ENCODE peak calls at places on chromosomes 7 and 10, in seven cellular contexts. One of them, this sample, is unnamed.

GRCh38 chr7:156347132-156347531 is 293.4 kb upstream of the RNF32 start:
- DNase-seq in WTC11: no peak
- DNase-seq in uterus: no peak
- DNase-seq in cardiac fibroblast: no peak
- DNase-seq in A549: no peak
- DNase-seq in epithelial cell of esophagus: peak
- DNase-seq in glutamatergic neuron: no peak
- DNase-seq in this sample: no peak

GRCh38 chr7:44762300-44762699 is 13.7 kb downstream of the ZMIZ2 start:
- DNase-seq in WTC11: no peak
- DNase-seq in uterus: no peak
- DNase-seq in cardiac fibroblast: no peak
- DNase-seq in A549: no peak
- DNase-seq in epithelial cell of esophagus: no peak
- DNase-seq in glutamatergic neuron: peak
- DNase-seq in this sample: no peak

GRCh38 chr10:31961264-31961663 is 32.6 kb upstream of the ARHGAP12 start:
- DNase-seq in WTC11: no peak
- DNase-seq in uterus: no peak
- DNase-seq in cardiac fibroblast: no peak
- DNase-seq in A549: no peak
- DNase-seq in epithelial cell of esophagus: peak
- DNase-seq in glutamatergic neuron: no peak
- DNase-seq in this sample: no peak

GRCh38 chr7:155590215-155591023 is 44.1 kb upstream of the CNPY1 start:
- DNase-seq in WTC11: peak
- DNase-seq in uterus: no peak
- DNase-seq in cardiac fibroblast: peak
- DNase-seq in A549: no peak
- DNase-seq in epithelial cell of esophagus: no peak
- DNase-seq in glutamatergic neuron: no peak
- DNase-seq in this sample: no peak

GRCh38 chr7:130921391-130922180 is 187.6 kb upstream of the KLF14 start:
- DNase-seq in WTC11: no peak
- DNase-seq in uterus: no peak
- DNase-seq in cardiac fibroblast: peak
- DNase-seq in A549: no peak
- DNase-seq in epithelial cell of esophagus: no peak
- DNase-seq in glutamatergic neuron: no peak
- DNase-seq in this sample: no peak

GRCh38 chr10:97408496-97408992 is 7.4 kb upstream of the RRP12 start:
- DNase-seq in WTC11: no peak
- DNase-seq in uterus: no peak
- DNase-seq in cardiac fibroblast: no peak
- DNase-seq in A549: no peak
- DNase-seq in epithelial cell of esophagus: peak
- DNase-seq in glutamatergic neuron: no peak
- DNase-seq in this sample: no peak

GRCh38 chr7:36408589-36408988 is 18.9 kb downstream of the ANLN start:
- DNase-seq in WTC11: no peak
- DNase-seq in uterus: no peak
- DNase-seq in cardiac fibroblast: no peak
- DNase-seq in A549: no peak
- DNase-seq in epithelial cell of esophagus: peak
- DNase-seq in glutamatergic neuron: no peak
- DNase-seq in this sample: no peak

GRCh38 chr7:78018541-78019456 is 220.2 kb downstream of the PHTF2 start:
- DNase-seq in WTC11: peak
- DNase-seq in uterus: peak
- DNase-seq in cardiac fibroblast: peak
- DNase-seq in A549: peak
- DNase-seq in epithelial cell of esophagus: no peak
- DNase-seq in glutamatergic neuron: peak
- DNase-seq in this sample: no peak

GRCh38 chr7:144835166-144835611 is 664 bp downstream of the TPK1 start:
- DNase-seq in WTC11: peak
- DNase-seq in uterus: peak
- DNase-seq in cardiac fibroblast: peak
- DNase-seq in A549: peak
- DNase-seq in epithelial cell of esophagus: peak
- DNase-seq in glutamatergic neuron: peak
- DNase-seq in this sample: peak

GRCh38 chr7:138886501-138886917 is 88.5 kb upstream of the ATP6V0A4 start:
- DNase-seq in WTC11: no peak
- DNase-seq in uterus: no peak
- DNase-seq in cardiac fibroblast: peak
- DNase-seq in A549: peak
- DNase-seq in epithelial cell of esophagus: peak
- DNase-seq in glutamatergic neuron: no peak
- DNase-seq in this sample: peak

GRCh38 chr10:73809061-73809818 is 2.2 kb downstream of the NDST2 start:
- DNase-seq in WTC11: no peak
- DNase-seq in uterus: no peak
- DNase-seq in cardiac fibroblast: no peak
- DNase-seq in A549: no peak
- DNase-seq in epithelial cell of esophagus: no peak
- DNase-seq in glutamatergic neuron: no peak
- DNase-seq in this sample: no peak

GRCh38 chr7:101882595-101883564 is 65.5 kb downstream of the CUX1 start:
- DNase-seq in WTC11: peak
- DNase-seq in uterus: peak
- DNase-seq in cardiac fibroblast: peak
- DNase-seq in A549: peak
- DNase-seq in epithelial cell of esophagus: peak
- DNase-seq in glutamatergic neuron: no peak
- DNase-seq in this sample: no peak

DNA sequence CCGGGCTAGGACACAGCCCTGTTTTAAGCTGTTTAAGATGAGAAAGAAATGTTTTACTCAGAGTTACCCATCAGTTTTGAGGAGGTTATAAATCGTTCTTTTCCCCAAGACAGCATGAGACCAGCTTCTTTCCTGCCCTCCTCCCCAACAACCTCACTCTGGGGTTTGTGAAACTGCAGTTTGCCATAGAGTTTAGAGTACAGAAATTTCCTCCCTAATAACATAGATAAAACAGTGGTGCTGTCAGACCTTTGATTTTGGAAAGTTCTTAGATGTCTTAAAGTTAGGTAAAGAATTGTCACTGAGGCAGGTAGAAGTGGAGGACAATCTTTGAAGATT is 165.0 kb downstream of the WNT2 start:
- DNase-seq in WTC11: no peak
- DNase-seq in uterus: no peak
- DNase-seq in cardiac fibroblast: no peak
- DNase-seq in A549: no peak
- DNase-seq in epithelial cell of esophagus: no peak
- DNase-seq in glutamatergic neuron: no peak
- DNase-seq in this sample: no peak
- TF ChIP-seq CTCF in WTC11: no peak
- TF ChIP-seq CTCF in uterus: no peak
- TF ChIP-seq CTCF in cardiac fibroblast: no peak
- TF ChIP-seq CTCF in A549: no peak
- TF ChIP-seq CTCF in epithelial cell of esophagus: no peak
- TF ChIP-seq CTCF in glutamatergic neuron: no peak
- TF ChIP-seq CTCF in this sample: no peak

GRCh38 chr10:62268399-62269076 is at the start of gene RTKN2:
- DNase-seq in WTC11: peak
- DNase-seq in uterus: peak
- DNase-seq in cardiac fibroblast: peak
- DNase-seq in A549: peak
- DNase-seq in epithelial cell of esophagus: peak
- DNase-seq in glutamatergic neuron: peak
- DNase-seq in this sample: peak
- TF ChIP-seq CTCF in WTC11: no peak
- TF ChIP-seq CTCF in uterus: no peak
- TF ChIP-seq CTCF in cardiac fibroblast: no peak
- TF ChIP-seq CTCF in A549: no peak
- TF ChIP-seq CTCF in epithelial cell of esophagus: no peak
- TF ChIP-seq CTCF in glutamatergic neuron: no peak
- TF ChIP-seq CTCF in this sample: no peak

DNA sequence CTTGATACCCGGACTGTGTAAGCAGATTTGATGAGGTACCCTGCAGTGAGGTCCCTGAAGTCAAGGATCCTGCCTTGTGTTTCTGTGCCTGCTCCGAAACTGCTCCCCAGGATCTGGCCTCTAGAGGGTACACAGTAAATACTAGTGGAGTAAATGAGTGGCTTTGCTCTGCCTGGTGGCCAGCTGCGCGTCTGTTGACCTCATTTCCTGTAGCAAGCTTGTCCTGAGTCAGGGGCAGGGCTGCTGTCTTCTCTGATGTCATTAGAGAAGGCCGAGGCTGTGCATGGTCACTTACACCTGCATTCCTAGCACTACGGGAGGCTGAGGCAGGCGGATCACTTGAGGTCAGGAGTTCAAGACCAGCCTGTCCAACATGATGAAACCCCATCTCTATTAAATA is 191.8 kb downstream of the FANK1 start:
- DNase-seq in WTC11: no peak
- DNase-seq in uterus: no peak
- DNase-seq in cardiac fibroblast: peak
- DNase-seq in A549: peak
- DNase-seq in epithelial cell of esophagus: no peak
- DNase-seq in glutamatergic neuron: peak
- DNase-seq in this sample: no peak
- TF ChIP-seq CTCF in WTC11: no peak
- TF ChIP-seq CTCF in uterus: no peak
- TF ChIP-seq CTCF in cardiac fibroblast: peak
- TF ChIP-seq CTCF in A549: no peak
- TF ChIP-seq CTCF in epithelial cell of esophagus: no peak
- TF ChIP-seq CTCF in glutamatergic neuron: no peak
- TF ChIP-seq CTCF in this sample: no peak

GRCh38 chr10:132961864-132962622 is 19.7 kb upstream of the CFAP46 start:
- DNase-seq in WTC11: peak
- DNase-seq in uterus: peak
- DNase-seq in cardiac fibroblast: peak
- DNase-seq in A549: peak
- DNase-seq in epithelial cell of esophagus: peak
- DNase-seq in glutamatergic neuron: peak
- DNase-seq in this sample: peak
- TF ChIP-seq CTCF in WTC11: no peak
- TF ChIP-seq CTCF in uterus: no peak
- TF ChIP-seq CTCF in cardiac fibroblast: peak
- TF ChIP-seq CTCF in A549: no peak
- TF ChIP-seq CTCF in epithelial cell of esophagus: no peak
- TF ChIP-seq CTCF in glutamatergic neuron: no peak
- TF ChIP-seq CTCF in this sample: peak

GRCh38 chr7:33687601-33688000 is 217.7 kb upstream of the BMPER start:
- DNase-seq in WTC11: no peak
- DNase-seq in uterus: no peak
- DNase-seq in cardiac fibroblast: no peak
- DNase-seq in A549: no peak
- DNase-seq in epithelial cell of esophagus: no peak
- DNase-seq in glutamatergic neuron: no peak
- DNase-seq in this sample: no peak
- TF ChIP-seq CTCF in WTC11: no peak
- TF ChIP-seq CTCF in uterus: no peak
- TF ChIP-seq CTCF in cardiac fibroblast: no peak
- TF ChIP-seq CTCF in A549: no peak
- TF ChIP-seq CTCF in epithelial cell of esophagus: no peak
- TF ChIP-seq CTCF in glutamatergic neuron: no peak
- TF ChIP-seq CTCF in this sample: no peak

GRCh38 chr7:99579281-99579955 is 18.6 kb upstream of the TMEM225B start:
- DNase-seq in WTC11: no peak
- DNase-seq in uterus: no peak
- DNase-seq in cardiac fibroblast: no peak
- DNase-seq in A549: no peak
- DNase-seq in epithelial cell of esophagus: no peak
- DNase-seq in glutamatergic neuron: no peak
- DNase-seq in this sample: no peak

GRCh38 chr7:99576251-99576650 is 17.8 kb downstream of the ZNF655 start:
- DNase-seq in WTC11: no peak
- DNase-seq in uterus: no peak
- DNase-seq in cardiac fibroblast: no peak
- DNase-seq in A549: no peak
- DNase-seq in epithelial cell of esophagus: no peak
- DNase-seq in glutamatergic neuron: no peak
- DNase-seq in this sample: no peak

DNA sequence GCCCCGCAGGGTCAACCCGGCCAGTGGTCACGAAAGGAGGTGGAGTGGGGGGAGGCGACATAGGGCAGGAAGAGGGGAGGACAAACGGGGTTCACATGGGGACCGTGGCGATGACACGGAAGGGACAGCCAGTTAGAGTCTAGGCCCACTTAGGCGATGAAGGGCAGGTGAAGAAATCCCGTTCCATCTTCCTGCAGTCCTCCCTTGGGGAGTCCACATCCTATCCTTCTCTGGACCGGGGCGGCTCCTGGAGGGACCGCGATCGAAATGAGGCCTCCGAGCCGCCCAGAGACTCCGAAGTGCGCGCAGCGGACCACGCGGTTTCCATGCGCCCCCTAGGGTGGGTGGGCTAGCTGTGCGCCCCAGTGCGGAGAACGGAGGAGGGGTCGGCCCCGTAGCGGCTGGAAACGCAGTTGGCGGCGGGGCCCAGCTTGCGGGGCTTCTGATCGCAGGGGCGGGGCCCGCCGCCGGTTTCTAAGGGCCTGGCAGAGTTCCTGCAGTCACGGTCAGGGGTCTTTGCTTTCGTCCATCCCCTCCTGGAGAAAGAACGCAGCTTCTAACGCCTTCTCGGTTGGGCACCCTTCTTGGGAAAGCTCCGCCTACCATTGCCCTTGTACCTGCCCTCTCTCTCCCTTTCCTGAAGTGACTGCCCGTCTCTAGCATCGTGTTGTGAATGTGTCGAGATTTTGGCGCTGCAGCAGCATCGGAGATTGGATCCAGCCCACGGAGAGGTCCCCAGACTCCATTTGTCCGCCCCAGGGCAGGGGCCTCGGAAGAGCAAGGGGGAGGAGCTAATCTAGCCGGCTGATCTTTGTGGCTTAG is 17.9 kb upstream of the TMEM225B start:
- DNase-seq in WTC11: peak
- DNase-seq in uterus: peak
- DNase-seq in cardiac fibroblast: peak
- DNase-seq in A549: no peak
- DNase-seq in epithelial cell of esophagus: peak
- DNase-seq in glutamatergic neuron: peak
- DNase-seq in this sample: no peak
- TF ChIP-seq CTCF in WTC11: peak
- TF ChIP-seq CTCF in uterus: no peak
- TF ChIP-seq CTCF in cardiac fibroblast: peak
- TF ChIP-seq CTCF in A549: peak
- TF ChIP-seq CTCF in epithelial cell of esophagus: no peak
- TF ChIP-seq CTCF in glutamatergic neuron: peak
- TF ChIP-seq CTCF in this sample: peak

DNA sequence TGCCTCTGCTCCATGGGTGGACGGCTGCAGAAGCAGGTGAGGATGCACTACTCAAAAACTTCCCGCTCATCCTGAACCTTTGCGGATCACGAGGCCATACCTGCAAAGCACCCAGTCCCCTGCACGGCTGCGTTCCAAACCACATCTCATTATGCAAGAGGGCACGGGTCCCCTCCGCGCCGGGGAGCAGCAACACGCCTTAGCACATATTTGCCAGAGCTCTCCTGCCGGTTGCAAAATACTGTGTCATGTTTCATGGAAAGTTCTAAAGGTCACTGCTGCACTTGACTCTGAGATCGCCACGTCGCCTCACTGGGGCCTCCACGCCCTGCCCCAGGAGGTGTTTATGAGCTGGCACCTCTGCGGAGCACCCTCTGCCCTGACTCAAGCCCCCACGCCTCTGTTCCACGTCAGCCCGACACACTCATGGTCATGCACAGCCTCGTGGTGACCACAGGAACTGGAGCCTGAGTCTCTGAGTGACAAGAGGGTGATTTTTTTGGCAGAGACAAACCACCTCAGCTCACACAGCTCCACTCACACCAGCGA is 131.8 kb downstream of the PRKAG2 start:
- DNase-seq in WTC11: no peak
- DNase-seq in uterus: no peak
- DNase-seq in cardiac fibroblast: peak
- DNase-seq in A549: peak
- DNase-seq in epithelial cell of esophagus: peak
- DNase-seq in glutamatergic neuron: no peak
- DNase-seq in this sample: no peak
- TF ChIP-seq CTCF in WTC11: no peak
- TF ChIP-seq CTCF in uterus: no peak
- TF ChIP-seq CTCF in cardiac fibroblast: peak
- TF ChIP-seq CTCF in A549: peak
- TF ChIP-seq CTCF in epithelial cell of esophagus: peak
- TF ChIP-seq CTCF in glutamatergic neuron: no peak
- TF ChIP-seq CTCF in this sample: no peak